ENCODE peak calls at places on chromosomes 6 and 20, in eight cellular contexts. One of them, this sample, is unnamed.

GRCh38 chr6:131960371-131961133 is 9.4 kb upstream of the CCN2 start:
- DNase-seq in mucosa of descending colon: no peak
- DNase-seq in GM12865: no peak
- DNase-seq in pancreas: no peak
- DNase-seq in AG09309: no peak
- DNase-seq in GM23338: no peak
- DNase-seq in foreskin keratinocyte: no peak
- DNase-seq in A549: no peak
- DNase-seq in this sample: no peak

GRCh38 chr6:13268914-13269532 is 59.3 kb downstream of the TBC1D7 start:
- DNase-seq in A549: no peak
- DNase-seq in GM12865: no peak
- DNase-seq in AG09309: peak; percentile 61
- DNase-seq in foreskin keratinocyte: peak; percentile 66
- DNase-seq in mucosa of descending colon: no peak
- DNase-seq in pancreas: peak; percentile 9
- DNase-seq in GM23338: peak; percentile 57
- DNase-seq in this sample: no peak

GRCh38 chr6:33356295-33356694 is 35.3 kb upstream of the KIFC1 start:
- DNase-seq in A549: no peak
- DNase-seq in AG09309: no peak
- DNase-seq in foreskin keratinocyte: no peak
- DNase-seq in mucosa of descending colon: no peak
- DNase-seq in pancreas: no peak
- DNase-seq in GM12865: no peak
- DNase-seq in GM23338: no peak
- DNase-seq in this sample: no peak

GRCh38 chr20:62944184-62944583 is 6.2 kb downstream of the GID8 start:
- DNase-seq in AG09309: no peak
- DNase-seq in pancreas: no peak
- DNase-seq in mucosa of descending colon: no peak
- DNase-seq in A549: no peak
- DNase-seq in foreskin keratinocyte: no peak
- DNase-seq in GM12865: no peak
- DNase-seq in GM23338: no peak
- DNase-seq in this sample: no peak

GRCh38 chr6:75283907-75284284 is 696 bp downstream of the TMEM30A start:
- DNase-seq in A549: no peak
- DNase-seq in mucosa of descending colon: peak; percentile 38
- DNase-seq in pancreas: no peak
- DNase-seq in GM23338: no peak
- DNase-seq in GM12865: peak; percentile 31
- DNase-seq in AG09309: no peak
- DNase-seq in foreskin keratinocyte: no peak
- DNase-seq in this sample: no peak

GRCh38 chr20:25083773-25084615 is 2.1 kb upstream of the VSX1 start:
- DNase-seq in mucosa of descending colon: no peak
- DNase-seq in A549: no peak
- DNase-seq in GM23338: peak; percentile 42
- DNase-seq in AG09309: no peak
- DNase-seq in foreskin keratinocyte: peak; percentile 16
- DNase-seq in pancreas: no peak
- DNase-seq in GM12865: no peak
- DNase-seq in this sample: peak; percentile 52

GRCh38 chr20:50678213-50678898 is 13.0 kb downstream of the RIPOR3 start:
- DNase-seq in AG09309: no peak
- DNase-seq in GM23338: no peak
- DNase-seq in foreskin keratinocyte: no peak
- DNase-seq in GM12865: no peak
- DNase-seq in A549: peak; percentile 62
- DNase-seq in pancreas: peak; percentile 83
- DNase-seq in mucosa of descending colon: peak; percentile 41
- DNase-seq in this sample: no peak

GRCh38 chr20:2246081-2246491 is 49.7 kb upstream of the TGM3 start:
- DNase-seq in mucosa of descending colon: no peak
- DNase-seq in A549: no peak
- DNase-seq in pancreas: no peak
- DNase-seq in foreskin keratinocyte: no peak
- DNase-seq in AG09309: no peak
- DNase-seq in GM23338: peak; percentile 47
- DNase-seq in GM12865: no peak
- DNase-seq in this sample: no peak

GRCh38 chr6:37435816-37436215 is 2.8 kb downstream of the CMTR1 start:
- DNase-seq in foreskin keratinocyte: no peak
- DNase-seq in mucosa of descending colon: no peak
- DNase-seq in AG09309: no peak
- DNase-seq in A549: no peak
- DNase-seq in pancreas: no peak
- DNase-seq in GM23338: no peak
- DNase-seq in GM12865: no peak
- DNase-seq in this sample: no peak

GRCh38 chr6:88867841-88868558 is 95.4 kb downstream of the RNGTT start:
- DNase-seq in foreskin keratinocyte: peak; percentile 79
- DNase-seq in pancreas: no peak
- DNase-seq in AG09309: no peak
- DNase-seq in GM12865: no peak
- DNase-seq in A549: peak; percentile 54
- DNase-seq in GM23338: no peak
- DNase-seq in mucosa of descending colon: no peak
- DNase-seq in this sample: no peak

GRCh38 chr6:117266267-117266797 is 974 bp downstream of the VGLL2 start:
- DNase-seq in mucosa of descending colon: no peak
- DNase-seq in GM23338: peak; percentile 17
- DNase-seq in AG09309: no peak
- DNase-seq in pancreas: no peak
- DNase-seq in GM12865: no peak
- DNase-seq in A549: no peak
- DNase-seq in foreskin keratinocyte: no peak
- DNase-seq in this sample: no peak

GRCh38 chr6:149235130-149235561 is 82.4 kb upstream of the TAB2 start:
- DNase-seq in GM23338: no peak
- DNase-seq in foreskin keratinocyte: peak; percentile 47
- DNase-seq in mucosa of descending colon: peak; percentile 56
- DNase-seq in A549: peak; percentile 40
- DNase-seq in AG09309: peak; percentile 42
- DNase-seq in GM12865: peak; percentile 72
- DNase-seq in pancreas: peak; percentile 58
- DNase-seq in this sample: peak; percentile 65

GRCh38 chr20:34834459-34834893 is 9.0 kb upstream of the NCOA6 start:
- DNase-seq in GM23338: peak; percentile 53
- DNase-seq in pancreas: no peak
- DNase-seq in AG09309: no peak
- DNase-seq in mucosa of descending colon: no peak
- DNase-seq in foreskin keratinocyte: peak; percentile 29
- DNase-seq in A549: peak; percentile 36
- DNase-seq in GM12865: peak; percentile 37
- DNase-seq in this sample: peak; percentile 51

GRCh38 chr6:79466222-79466834 is 70.9 kb downstream of the LCA5 start:
- DNase-seq in AG09309: no peak
- DNase-seq in A549: no peak
- DNase-seq in pancreas: no peak
- DNase-seq in foreskin keratinocyte: no peak
- DNase-seq in mucosa of descending colon: no peak
- DNase-seq in GM12865: peak; percentile 30
- DNase-seq in GM23338: peak; percentile 60
- DNase-seq in this sample: peak; percentile 31

GRCh38 chr20:42589976-42590639 is 599.6 kb downstream of the PTPRT start:
- DNase-seq in foreskin keratinocyte: no peak
- DNase-seq in A549: no peak
- DNase-seq in pancreas: peak; percentile 37
- DNase-seq in mucosa of descending colon: no peak
- DNase-seq in GM23338: no peak
- DNase-seq in GM12865: no peak
- DNase-seq in AG09309: no peak
- DNase-seq in this sample: no peak

GRCh38 chr20:62201173-62202082 is 18.6 kb downstream of the MTG2 start:
- DNase-seq in foreskin keratinocyte: no peak
- DNase-seq in pancreas: no peak
- DNase-seq in GM12865: peak; percentile 74
- DNase-seq in mucosa of descending colon: no peak
- DNase-seq in AG09309: no peak
- DNase-seq in GM23338: no peak
- DNase-seq in A549: no peak
- DNase-seq in this sample: peak; percentile 77

DNA sequence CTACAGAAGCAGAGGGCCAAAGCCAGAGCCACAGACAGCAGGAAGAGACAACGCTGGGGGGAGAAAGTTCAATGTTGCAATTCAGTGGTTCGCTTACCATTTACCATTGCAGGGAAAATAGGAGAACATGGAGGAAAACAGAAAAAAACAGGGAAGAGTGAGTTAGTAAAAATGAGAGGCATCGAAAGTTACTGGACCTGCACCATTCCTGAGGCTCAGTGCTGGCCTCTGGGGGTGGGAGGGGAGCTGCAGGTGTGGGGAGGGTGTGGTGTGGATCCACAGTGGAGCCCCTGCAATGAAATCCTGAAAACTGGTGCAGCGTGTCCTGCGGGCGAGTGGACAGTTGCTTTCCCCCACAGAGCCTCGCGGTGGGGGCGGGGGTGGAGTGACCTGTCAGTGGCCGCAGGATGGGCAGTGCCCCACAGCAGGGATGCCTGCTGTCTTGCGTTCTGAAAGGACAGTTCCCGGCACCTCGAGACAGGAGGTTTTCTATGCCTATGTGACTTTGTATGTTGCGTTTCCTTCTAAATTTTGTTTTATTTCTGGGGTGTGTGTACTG is 5.7 kb downstream of the TMEM181 start:
- DNase-seq in pancreas: no peak
- DNase-seq in GM23338: no peak
- DNase-seq in foreskin keratinocyte: no peak
- DNase-seq in mucosa of descending colon: no peak
- DNase-seq in AG09309: no peak
- DNase-seq in GM12865: no peak
- DNase-seq in A549: no peak
- DNase-seq in this sample: no peak
- TF ChIP-seq CTCF in pancreas: no peak
- TF ChIP-seq CTCF in GM23338: peak; percentile 38
- TF ChIP-seq CTCF in foreskin keratinocyte: peak; percentile 27
- TF ChIP-seq CTCF in mucosa of descending colon: no peak
- TF ChIP-seq CTCF in AG09309: no peak
- TF ChIP-seq CTCF in GM12865: no peak
- TF ChIP-seq CTCF in A549: no peak
- TF ChIP-seq CTCF in this sample: no peak

GRCh38 chr20:64209148-64209547 is 44.9 kb downstream of the MYT1 start:
- DNase-seq in pancreas: no peak
- DNase-seq in A549: no peak
- DNase-seq in foreskin keratinocyte: no peak
- DNase-seq in GM12865: no peak
- DNase-seq in GM23338: no peak
- DNase-seq in mucosa of descending colon: no peak
- DNase-seq in AG09309: no peak
- DNase-seq in this sample: no peak
- TF ChIP-seq CTCF in pancreas: no peak
- TF ChIP-seq CTCF in A549: no peak
- TF ChIP-seq CTCF in foreskin keratinocyte: no peak
- TF ChIP-seq CTCF in GM12865: no peak
- TF ChIP-seq CTCF in GM23338: no peak
- TF ChIP-seq CTCF in mucosa of descending colon: no peak
- TF ChIP-seq CTCF in AG09309: no peak
- TF ChIP-seq CTCF in this sample: no peak

DNA sequence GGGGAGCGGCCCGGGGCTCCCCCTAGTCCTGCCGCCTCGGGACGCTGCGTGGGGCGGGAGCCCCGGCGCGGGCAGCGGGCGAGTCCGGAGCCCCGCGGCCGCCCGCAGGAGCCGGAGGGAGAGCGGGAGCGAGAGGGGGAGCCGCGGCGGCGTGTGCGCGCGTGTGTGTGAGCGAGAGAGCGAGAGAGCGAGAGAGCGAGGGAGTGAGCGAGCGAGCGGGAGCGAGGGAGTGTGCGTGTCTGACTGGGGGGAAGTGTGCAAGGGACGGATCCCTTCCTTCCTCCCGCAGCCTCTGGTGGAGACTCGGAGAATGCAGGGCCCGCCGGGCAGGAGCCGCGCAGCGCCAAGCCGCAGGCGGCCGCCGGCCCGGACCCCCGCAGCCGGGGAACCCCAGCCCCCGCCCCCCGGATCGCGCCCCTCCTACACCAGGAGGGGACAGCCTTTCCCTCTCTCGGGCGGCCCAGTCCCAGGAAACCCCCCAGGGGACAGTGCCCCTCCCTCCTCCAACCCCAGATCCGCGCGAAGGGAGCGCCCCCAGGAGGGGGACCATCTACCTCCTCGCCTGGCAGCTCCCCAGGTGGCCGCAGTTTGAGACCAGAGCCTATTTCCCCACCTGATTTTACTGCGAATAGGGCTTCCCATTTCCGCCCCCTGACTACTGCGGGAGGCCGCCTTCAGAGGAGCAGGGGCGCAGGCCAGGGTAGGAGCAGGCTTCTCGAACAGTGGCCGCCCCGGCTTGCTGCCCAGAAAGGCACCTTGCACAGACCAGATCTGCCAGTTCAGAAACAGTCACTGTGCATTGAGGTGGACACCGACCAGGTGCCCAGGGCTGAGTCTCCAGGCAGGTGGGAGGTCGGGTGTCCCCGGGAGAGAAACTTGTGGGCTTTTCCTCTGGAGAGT is at the start of gene CDH22:
- DNase-seq in GM12865: peak; percentile 13
- DNase-seq in mucosa of descending colon: no peak
- DNase-seq in A549: peak; percentile 49
- DNase-seq in pancreas: peak; percentile 51
- DNase-seq in GM23338: peak; percentile 84
- DNase-seq in foreskin keratinocyte: no peak
- DNase-seq in AG09309: no peak
- DNase-seq in this sample: peak; percentile 76
- TF ChIP-seq CTCF in GM12865: no peak
- TF ChIP-seq CTCF in mucosa of descending colon: no peak
- TF ChIP-seq CTCF in A549: peak; percentile 41
- TF ChIP-seq CTCF in pancreas: no peak
- TF ChIP-seq CTCF in GM23338: peak; percentile 16
- TF ChIP-seq CTCF in foreskin keratinocyte: peak; percentile 40
- TF ChIP-seq CTCF in AG09309: peak; percentile 18
- TF ChIP-seq CTCF in this sample: no peak

GRCh38 chr6:111605100-111605748 is 454 bp downstream of the TRAF3IP2 start:
- DNase-seq in GM23338: peak; percentile 83
- DNase-seq in foreskin keratinocyte: no peak
- DNase-seq in A549: peak; percentile 29
- DNase-seq in pancreas: peak; percentile 37
- DNase-seq in GM12865: peak; percentile 59
- DNase-seq in mucosa of descending colon: peak; percentile 64
- DNase-seq in AG09309: peak; percentile 90
- DNase-seq in this sample: peak; percentile 55

GRCh38 chr6:111607279-111607678 is 1.6 kb upstream of the TRAF3IP2 start:
- DNase-seq in A549: no peak
- DNase-seq in AG09309: no peak
- DNase-seq in mucosa of descending colon: no peak
- DNase-seq in pancreas: no peak
- DNase-seq in foreskin keratinocyte: no peak
- DNase-seq in GM23338: no peak
- DNase-seq in GM12865: no peak
- DNase-seq in this sample: no peak

GRCh38 chr6:111604259-111605099 is 1.2 kb downstream of the TRAF3IP2 start:
- DNase-seq in A549: no peak
- DNase-seq in foreskin keratinocyte: peak; percentile 69
- DNase-seq in GM23338: peak; percentile 57
- DNase-seq in mucosa of descending colon: peak; percentile 54
- DNase-seq in AG09309: peak; percentile 83
- DNase-seq in GM12865: no peak
- DNase-seq in pancreas: peak; percentile 24
- DNase-seq in this sample: peak; percentile 32

GRCh38 chr6:111603648-111604047 is 2.0 kb downstream of the TRAF3IP2 start:
- DNase-seq in pancreas: no peak
- DNase-seq in AG09309: no peak
- DNase-seq in GM12865: no peak
- DNase-seq in A549: no peak
- DNase-seq in foreskin keratinocyte: no peak
- DNase-seq in mucosa of descending colon: no peak
- DNase-seq in GM23338: no peak
- DNase-seq in this sample: no peak

GRCh38 chr6:111606620-111607115 is 990 bp upstream of the TRAF3IP2 start:
- DNase-seq in GM12865: peak; percentile 10
- DNase-seq in AG09309: no peak
- DNase-seq in mucosa of descending colon: peak; percentile 27
- DNase-seq in pancreas: no peak
- DNase-seq in A549: no peak
- DNase-seq in GM23338: no peak
- DNase-seq in foreskin keratinocyte: no peak
- DNase-seq in this sample: no peak
- TF ChIP-seq CTCF in GM12865: no peak
- TF ChIP-seq CTCF in AG09309: no peak
- TF ChIP-seq CTCF in mucosa of descending colon: no peak
- TF ChIP-seq CTCF in pancreas: no peak
- TF ChIP-seq CTCF in A549: no peak
- TF ChIP-seq CTCF in GM23338: no peak
- TF ChIP-seq CTCF in foreskin keratinocyte: no peak
- TF ChIP-seq CTCF in this sample: no peak

This sample was measured in GM13976.